ENCODE peak calls at places on chromosome 4, in seven cellular contexts. Y, Z, H, S, F, G and U are unnamed samples.

GRCh38 chr4:24840826-24841587 is 45.6 kb downstream of the SOD3 start:
- DNase-seq in Y (no peak), Z (no peak), H (no peak), S (no peak), F (no peak), G (no peak), U (no peak)

GRCh38 chr4:125085-125820 is 952 bp downstream of the ZNF718 start:
- DNase-seq in Y (no peak), Z (no peak), H (peak), S (peak), F (no peak), G (no peak), U (peak)

GRCh38 chr4:8762951-8763735 is 108.5 kb downstream of the HMX1 start:
- DNase-seq in Y (no peak), Z (no peak), H (no peak), S (no peak), F (no peak), G (no peak), U (no peak)

GRCh38 chr4:102169345-102169744 is 175.9 kb downstream of the SLC39A8 start:
- DNase-seq in Y (no peak), Z (no peak), H (no peak), S (no peak), F (no peak), G (no peak), U (no peak)

GRCh38 chr4:139866270-139866962 is 200.8 kb downstream of the MGST2 start:
- DNase-seq in Y (no peak), Z (no peak), H (no peak), S (no peak), F (no peak), G (no peak), U (no peak)

GRCh38 chr4:115720611-115721010 is 607.2 kb upstream of the NDST4 start:
- DNase-seq in Y (no peak), Z (no peak), H (no peak), S (no peak), F (no peak), G (no peak), U (no peak)

GRCh38 chr4:1802151-1802715 is 9.1 kb downstream of the FGFR3 start:
- DNase-seq in Y (no peak), Z (no peak), H (no peak), S (peak), F (no peak), G (peak), U (no peak)

GRCh38 chr4:173529505-173530325 is at the start of gene HAND2:
- DNase-seq in Y (no peak), Z (no peak), H (no peak), S (peak), F (no peak), G (peak), U (no peak)

GRCh38 chr4:150982557-150983233 is 32.4 kb downstream of the LRBA start:
- DNase-seq in Y (no peak), Z (no peak), H (no peak), S (no peak), F (no peak), G (no peak), U (no peak)

GRCh38 chr4:10115271-10115656 is 1.3 kb downstream of the WDR1 start:
- DNase-seq in Y (no peak), Z (no peak), H (no peak), S (peak), F (no peak), G (no peak), U (no peak)

GRCh38 chr4:177480796-177481195 is 38.6 kb upstream of the AGA start:
- DNase-seq in Y (no peak), Z (no peak), H (no peak), S (peak), F (peak), G (no peak), U (no peak)

GRCh38 chr4:163816494-163816893 is 322.0 kb downstream of the TMA16 start:
- DNase-seq in Y (no peak), Z (no peak), H (no peak), S (no peak), F (no peak), G (no peak), U (peak)

GRCh38 chr4:65416875-65417274 is 253.4 kb downstream of the EPHA5 start:
- DNase-seq in Y (no peak), Z (no peak), H (peak), S (no peak), F (no peak), G (no peak), U (no peak)

GRCh38 chr4:183356931-183357675 is 34.9 kb upstream of the CLDN24 start:
- DNase-seq in Y (no peak), Z (no peak), H (no peak), S (no peak), F (no peak), G (no peak), U (no peak)

GRCh38 chr4:48388504-48389154 is 47.3 kb downstream of the SLAIN2 start:
- DNase-seq in Y (no peak), Z (no peak), H (no peak), S (peak), F (peak), G (peak), U (no peak)

GRCh38 chr4:153684182-153685073 is at the start of gene TLR2:
- DNase-seq in Y (peak), Z (no peak), H (peak), S (no peak), F (no peak), G (no peak), U (peak)

GRCh38 chr4:61583696-61584095 is 383.6 kb downstream of the ADGRL3 start:
- DNase-seq in Y (no peak), Z (no peak), H (no peak), S (no peak), F (peak), G (no peak), U (no peak)

GRCh38 chr4:53039741-53040458 is 177.8 kb downstream of the RASL11B start:
- DNase-seq in Y (no peak), Z (no peak), H (no peak), S (no peak), F (no peak), G (no peak), U (no peak)

GRCh38 chr4:48634688-48635308 is 144.7 kb downstream of the ZAR1 start:
- DNase-seq in Y (no peak), Z (no peak), H (no peak), S (no peak), F (no peak), G (no peak), U (no peak)

GRCh38 chr4:36414248-36414647 is 132.8 kb downstream of the DTHD1 start:
- DNase-seq in Y (peak), Z (no peak), H (no peak), S (no peak), F (no peak), G (no peak), U (peak)
- TF ChIP-seq CTCF in Y (peak), Z (peak), H (peak), S (no peak), F (no peak), G (no peak), U (peak)

GRCh38 chr4:142378179-142378578 is 467.9 kb downstream of the INPP4B start:
- DNase-seq in Y (no peak), Z (no peak), H (no peak), S (no peak), F (no peak), G (no peak), U (no peak)
- H3K4me3 ChIP-seq in Y (no peak), Z (no peak), H (no peak), S (no peak), F (no peak), G (no peak), U (no peak)

GRCh38 chr4:149896428-149896827 is 80.8 kb upstream of the IQCM start:
- DNase-seq in Y (no peak), Z (no peak), H (peak), S (no peak), F (no peak), G (no peak), U (no peak)
- TF ChIP-seq CTCF in Y (peak), Z (peak), H (peak), S (peak), F (peak), G (peak), U (no peak)

GRCh38 chr4:11426716-11427115 is 2.0 kb downstream of the HS3ST1 start:
- DNase-seq in Y (no peak), Z (no peak), H (no peak), S (no peak), F (no peak), G (no peak), U (no peak)
- H3K4me3 ChIP-seq in Y (no peak), Z (no peak), H (no peak), S (no peak), F (no peak), G (no peak), U (no peak)

GRCh38 chr4:146650034-146650433 is 11.3 kb downstream of the POU4F2 start:
- DNase-seq in Y (no peak), Z (no peak), H (no peak), S (no peak), F (no peak), G (no peak), U (no peak)

GRCh38 chr4:146649232-146649631 is 10.5 kb downstream of the POU4F2 start:
- DNase-seq in Y (no peak), Z (no peak), H (no peak), S (no peak), F (no peak), G (no peak), U (no peak)

GRCh38 chr4:146654648-146654975 is 15.9 kb downstream of the POU4F2 start:
- DNase-seq in Y (no peak), Z (no peak), H (no peak), S (no peak), F (no peak), G (no peak), U (no peak)

GRCh38 chr4:146654976-146655761 is 16.5 kb downstream of the POU4F2 start:
- DNase-seq in Y (no peak), Z (no peak), H (peak), S (no peak), F (no peak), G (no peak), U (no peak)
- TF ChIP-seq CTCF in Y (no peak), Z (no peak), H (no peak), S (no peak), F (no peak), G (no peak), U (no peak)